ENCODE peak calls at places on chromosomes 4 and X, in four cellular contexts. W, L, P and E are unnamed samples.

GRCh38 chrX:121579016-121579760 is 531.8 kb downstream of the GLUD2 start:
- DNase-seq in W (peak), L (peak), P (peak), E (peak)

GRCh38 chr4:136526517-136526916 is 1005.8 kb downstream of the PCDH18 start:
- DNase-seq in P (no peak), L (no peak), W (no peak), E (no peak)

GRCh38 chrX:46485897-46486296 is 59.3 kb downstream of the ZNF674 start:
- DNase-seq in W (no peak), L (no peak), P (peak), E (no peak)

GRCh38 chr4:165288226-165288625 is 39.2 kb upstream of the MSMO1 start:
- DNase-seq in W (no peak), L (no peak), P (no peak), E (no peak)

GRCh38 chr4:170990989-170991589 is 822.1 kb upstream of the GALNTL6 start:
- DNase-seq in L (no peak), P (peak), W (no peak), E (peak)

GRCh38 chr4:19133315-19133714 is 1111.8 kb upstream of the LCORL start:
- DNase-seq in L (no peak), P (no peak), W (no peak), E (no peak)

GRCh38 chrX:30620980-30621716 is 32.1 kb upstream of the GK start:
- DNase-seq in L (no peak), W (no peak), P (no peak), E (no peak)

GRCh38 chr4:140717313-140717712 is 38.9 kb downstream of the TBC1D9 start:
- DNase-seq in L (no peak), P (no peak), W (no peak), E (no peak)

GRCh38 chrX:12971282-12972003 is 3.5 kb upstream of the TMSB4X start:
- DNase-seq in L (no peak), P (no peak), W (no peak), E (no peak)

GRCh38 chr4:112853662-112854256 is 195.7 kb upstream of the ANK2 start:
- DNase-seq in W (no peak), P (no peak), L (no peak), E (no peak)

GRCh38 chr4:94722270-94722669 is 35.5 kb upstream of the BMPR1B start:
- DNase-seq in P (no peak), W (no peak), L (no peak), E (no peak)

GRCh38 chr4:151573474-151573873 is 164.5 kb downstream of the FHIP1A start:
- DNase-seq in P (no peak), L (no peak), W (no peak), E (no peak)

GRCh38 chrX:134137353-134137752 is 99.6 kb upstream of the CCDC160 start:
- DNase-seq in L (no peak), W (no peak), P (no peak), E (no peak)

GRCh38 chrX:20320461-20321159 is 53.9 kb upstream of the RPS6KA3 start:
- DNase-seq in L (no peak), P (peak), W (peak), E (no peak)
- TF ChIP-seq FOXK2 in L (no peak), P (no peak), W (no peak), E (no peak)

GRCh38 chr4:107901213-107901934 is 30.0 kb upstream of the CYP2U1 start:
- DNase-seq in L (no peak), W (no peak), P (no peak), E (no peak)

GRCh38 chr4:107902715-107903114 is 28.6 kb upstream of the CYP2U1 start:
- DNase-seq in W (peak), P (no peak), L (no peak), E (no peak)

GRCh38 chr4:107900508-107900907 is 30.8 kb upstream of the CYP2U1 start:
- DNase-seq in L (no peak), W (no peak), P (no peak), E (no peak)

GRCh38 chr4:107897823-107898222 is 33.5 kb upstream of the CYP2U1 start:
- DNase-seq in W (no peak), P (no peak), L (no peak), E (no peak)

GRCh38 chr4:107900067-107900466 is 31.3 kb upstream of the CYP2U1 start:
- DNase-seq in L (no peak), W (no peak), P (no peak), E (no peak)
- TF ChIP-seq FOXK2 in L (no peak), W (no peak), P (no peak), E (no peak)

GRCh38 chr4:68719075-68719473 is 48.6 kb upstream of the UGT2B15 start:
- DNase-seq in P (no peak), W (no peak), L (no peak), E (no peak)

GRCh38 chr4:68724922-68725321 is 54.5 kb upstream of the UGT2B15 start:
- DNase-seq in W (no peak), P (no peak), L (no peak), E (no peak)

GRCh38 chr4:68718447-68719074 is 48.1 kb upstream of the UGT2B15 start:
- DNase-seq in W (no peak), P (no peak), L (no peak), E (no peak)

GRCh38 chr4:68724426-68724825 is 54.0 kb upstream of the UGT2B15 start:
- DNase-seq in P (no peak), W (no peak), L (no peak), E (no peak)
- TF ChIP-seq FOXK2 in P (no peak), W (no peak), L (no peak), E (no peak)

DNA sequence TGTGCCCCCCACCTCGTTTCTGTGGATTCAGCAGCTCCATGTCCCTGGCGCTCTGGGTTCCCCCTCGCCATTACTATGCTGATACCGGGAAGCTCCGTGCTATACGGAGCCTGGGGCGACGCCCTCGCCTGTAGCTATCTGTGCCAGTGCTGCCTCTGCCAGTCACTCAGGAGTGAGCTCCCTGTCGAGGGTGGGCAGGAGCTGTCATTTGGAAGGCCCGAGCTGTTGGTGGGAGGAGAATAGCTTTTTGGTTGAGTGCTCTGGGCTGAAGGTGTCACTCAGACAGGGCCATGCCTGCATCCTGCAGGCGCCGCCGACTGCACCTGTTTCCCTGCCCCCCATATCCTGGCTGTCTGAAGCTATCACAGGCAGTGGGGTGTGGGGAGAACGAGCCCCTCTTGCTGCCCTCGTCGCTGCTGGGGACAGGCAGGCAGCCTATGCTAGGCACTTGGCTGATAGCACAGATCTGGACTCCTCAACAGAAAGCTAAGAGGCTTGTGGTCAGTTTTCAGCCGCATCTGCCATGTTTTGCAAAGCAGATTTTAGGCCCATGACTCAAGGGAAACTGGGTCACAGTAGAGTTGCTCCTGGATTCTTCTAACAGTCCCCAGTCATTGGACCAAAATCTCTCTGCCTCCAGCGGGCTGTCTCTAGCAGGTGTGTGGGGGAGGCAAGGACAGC is 31.8 kb downstream of the CPLX1 start:
- DNase-seq in L (no peak), P (no peak), W (no peak), E (no peak)
- TF ChIP-seq FOXK2 in L (no peak), P (no peak), W (no peak), E (no peak)

GRCh38 chr4:6782846-6783110 is 251 bp downstream of the KIAA0232 start:
- DNase-seq in P (no peak), L (no peak), W (no peak), E (no peak)
- TF ChIP-seq FOXK2 in P (no peak), L (no peak), W (no peak), E (no peak)